ENCODE peak calls at places on chromosomes 16 and 17, in five cellular contexts. K, N, Y, A and V are unnamed samples.

GRCh38 chr16:66474750-66475199 is 47.7 kb downstream of the BEAN1 start:
- DNase-seq in N (no peak), K (no peak), A (no peak), Y (no peak), V (peak; percentile 77)

GRCh38 chr16:67163903-67164558 is 514 bp upstream of the HSF4 start:
- DNase-seq in K (peak; percentile 84), N (no peak), A (peak; percentile 35), Y (no peak), V (no peak)

GRCh38 chr16:88064011-88064888 is 113.0 kb downstream of the BANP start:
- DNase-seq in N (no peak), K (peak; percentile 60), Y (no peak), A (no peak), V (no peak)

GRCh38 chr17:76983075-76983411 is 114.8 kb downstream of the MGAT5B start:
- DNase-seq in N (no peak), K (no peak), Y (no peak), A (no peak), V (no peak)

GRCh38 chr16:31298958-31299357 is 39.2 kb downstream of the ITGAM start:
- DNase-seq in N (peak; percentile 23), K (no peak), A (no peak), Y (no peak), V (no peak)

GRCh38 chr16:17835118-17835949 is 364.6 kb upstream of the XYLT1 start:
- DNase-seq in N (no peak), K (no peak), Y (no peak), A (no peak), V (no peak)

GRCh38 chr17:73387746-73388577 is 76.2 kb upstream of the CDC42EP4 start:
- DNase-seq in Y (no peak), K (peak; percentile 65), N (no peak), A (no peak), V (no peak)

GRCh38 chr17:81566461-81567126 is 14.4 kb upstream of the FAAP100 start:
- DNase-seq in A (peak; percentile 90), Y (peak; percentile 84), K (peak; percentile 66), N (peak; percentile 89), V (peak; percentile 87)

GRCh38 chr16:72948238-72948559 is 99.7 kb downstream of the ZFHX3 start:
- DNase-seq in K (no peak), Y (no peak), N (no peak), A (no peak), V (no peak)

GRCh38 chr16:88413631-88414030 is 30.9 kb downstream of the ZNF469 start:
- DNase-seq in N (no peak), Y (no peak), A (no peak), K (no peak), V (no peak)

GRCh38 chr16:84084570-84085270 is 32.0 kb downstream of the MBTPS1 start:
- DNase-seq in K (peak; percentile 79), Y (peak; percentile 76), N (peak; percentile 79), A (peak; percentile 76), V (peak; percentile 83)

GRCh38 chr16:15961060-15961511 is 11.7 kb downstream of the ABCC1 start:
- DNase-seq in N (no peak), Y (no peak), A (no peak), K (no peak), V (no peak)

GRCh38 chr17:76125391-76125675 is 15.7 kb downstream of the FOXJ1 start:
- DNase-seq in N (no peak), A (no peak), K (no peak), Y (no peak), V (no peak)

GRCh38 chr16:68369697-68370096 is 58.9 kb downstream of the PRMT7 start:
- DNase-seq in N (no peak), A (no peak), K (peak; percentile 72), Y (no peak), V (peak; percentile 75)

GRCh38 chr16:49643429-49644142 is 212.3 kb downstream of the ZNF423 start:
- DNase-seq in K (no peak), A (peak; percentile 58), Y (no peak), N (no peak), V (no peak)

GRCh38 chr17:79095345-79096055 is 20.9 kb downstream of the ENGASE start:
- DNase-seq in K (no peak), N (no peak), A (no peak), Y (no peak), V (no peak)

GRCh38 chr16:67015317-67015731 is 13.6 kb upstream of the CBFB start:
- DNase-seq in N (peak; percentile 45), K (no peak), A (no peak), Y (no peak), V (no peak)

GRCh38 chr17:30858556-30859250 is 26.9 kb downstream of the ATAD5 start:
- DNase-seq in K (no peak), Y (no peak), A (no peak), N (no peak), V (no peak)

GRCh38 chr16:83453977-83454376 is 353.8 kb upstream of the HSBP1 start:
- DNase-seq in Y (no peak), K (no peak), N (no peak), A (no peak), V (no peak)

GRCh38 chr17:62966426-62967110 is 533 bp downstream of the TANC2 start:
- DNase-seq in Y (peak; percentile 64), A (peak; percentile 10), N (peak; percentile 45), K (peak; percentile 93), V (peak; percentile 9)

GRCh38 chr16:84520778-84521770 is 16.6 kb upstream of the MEAK7 start:
- DNase-seq in A (no peak), Y (no peak), N (no peak), K (no peak), V (no peak)

GRCh38 chr17:78266231-78266631 is 34.8 kb downstream of the TMEM235 start:
- DNase-seq in K (no peak), N (no peak), Y (peak; percentile 40), A (no peak), V (no peak)

GRCh38 chr17:12282056-12282455 is 261.4 kb downstream of the MAP2K4 start:
- DNase-seq in A (no peak), N (peak; percentile 64), Y (no peak), K (no peak), V (no peak)

GRCh38 chr17:14205992-14206461 is 30.6 kb downstream of the CDRT15 start:
- DNase-seq in A (no peak), K (peak; percentile 83), N (no peak), Y (peak; percentile 94), V (no peak)

GRCh38 chr17:28524476-28525415 is 18.6 kb downstream of the FOXN1 start:
- DNase-seq in A (no peak), Y (peak; percentile 89), K (peak; percentile 80), N (peak; percentile 70), V (no peak)

GRCh38 chr17:81991684-81992513 is 14.5 kb downstream of the ASPSCR1 start:
- DNase-seq in K (peak; percentile 95), A (peak; percentile 93), N (peak; percentile 50), Y (peak; percentile 96), V (no peak)

GRCh38 chr16:89841275-89841674 is 13.0 kb downstream of the SPIRE2 start:
- DNase-seq in A (no peak), Y (no peak), N (no peak), K (no peak), V (no peak)

GRCh38 chr17:30520436-30520835 is 43.2 kb downstream of the GOSR1 start:
- DNase-seq in A (no peak), Y (no peak), K (no peak), N (no peak), V (no peak)

GRCh38 chr17:16527298-16527697 is 35.3 kb upstream of the LRRC75A start:
- DNase-seq in A (no peak), K (no peak), N (no peak), Y (no peak), V (no peak)

GRCh38 chr16:70483426-70483825 is 29.0 kb downstream of the FCSK start:
- DNase-seq in A (no peak), Y (no peak), K (no peak), N (no peak), V (no peak)

GRCh38 chr16:67019171-67019570 is 9.8 kb upstream of the CBFB start:
- DNase-seq in K (no peak), A (no peak), N (no peak), Y (no peak), V (no peak)

GRCh38 chr16:55271945-55272513 is 52.0 kb upstream of the IRX6 start:
- DNase-seq in Y (no peak), N (no peak), A (no peak), K (no peak), V (no peak)

GRCh38 chr17:82330322-82331239 is 3.0 kb downstream of the SECTM1 start:
- DNase-seq in N (peak; percentile 45), Y (no peak), A (peak; percentile 24), K (peak; percentile 77), V (peak; percentile 37)

GRCh38 chr16:19113577-19114358 is at the start of gene ITPRIPL2:
- DNase-seq in K (peak; percentile 96), A (peak; percentile 93), Y (peak; percentile 83), N (peak; percentile 93), V (no peak)

GRCh38 chr17:76027159-76027839 is at the start of gene EVPL:
- DNase-seq in N (peak; percentile 88), Y (peak; percentile 88), K (peak; percentile 93), A (no peak), V (no peak)

DNA sequence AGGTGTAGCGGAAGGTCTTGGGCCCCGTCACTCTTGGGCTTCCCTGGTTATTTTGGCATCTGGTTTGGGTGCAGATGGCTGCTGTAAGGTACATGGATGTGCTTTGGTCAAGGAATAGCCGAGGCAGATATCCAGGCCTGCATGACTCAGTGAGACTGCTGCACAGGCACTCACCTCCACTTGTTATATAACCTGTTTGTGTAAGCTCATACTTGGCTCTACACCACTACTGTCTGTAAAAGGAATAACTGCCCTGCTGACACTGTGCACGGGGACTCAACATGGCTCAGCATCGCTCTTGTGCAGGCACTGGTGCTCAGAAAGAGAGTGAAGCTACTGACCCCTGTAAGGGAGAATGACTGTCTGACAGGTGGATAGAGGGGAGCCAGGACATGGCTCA is 42.3 kb upstream of the ARL4D start:
- DNase-seq in Y (no peak), A (no peak), N (no peak), K (no peak), V (no peak)
- H3K27ac ChIP-seq in Y (no peak overlapping the region), A (no peak overlapping the region), N (no peak overlapping the region), K (no peak overlapping the region), V (no peak overlapping the region)

GRCh38 chr17:45784293-45784582 is at the start of gene CRHR1:
- DNase-seq in K (no peak), N (no peak), Y (no peak), A (no peak), V (no peak)
- H3K27ac ChIP-seq in K (no peak within 1 kb of the TSS), N (peak within 1 kb of the TSS; percentile 10), Y (no peak within 1 kb of the TSS), A (no peak within 1 kb of the TSS), V (no peak within 1 kb of the TSS)

DNA sequence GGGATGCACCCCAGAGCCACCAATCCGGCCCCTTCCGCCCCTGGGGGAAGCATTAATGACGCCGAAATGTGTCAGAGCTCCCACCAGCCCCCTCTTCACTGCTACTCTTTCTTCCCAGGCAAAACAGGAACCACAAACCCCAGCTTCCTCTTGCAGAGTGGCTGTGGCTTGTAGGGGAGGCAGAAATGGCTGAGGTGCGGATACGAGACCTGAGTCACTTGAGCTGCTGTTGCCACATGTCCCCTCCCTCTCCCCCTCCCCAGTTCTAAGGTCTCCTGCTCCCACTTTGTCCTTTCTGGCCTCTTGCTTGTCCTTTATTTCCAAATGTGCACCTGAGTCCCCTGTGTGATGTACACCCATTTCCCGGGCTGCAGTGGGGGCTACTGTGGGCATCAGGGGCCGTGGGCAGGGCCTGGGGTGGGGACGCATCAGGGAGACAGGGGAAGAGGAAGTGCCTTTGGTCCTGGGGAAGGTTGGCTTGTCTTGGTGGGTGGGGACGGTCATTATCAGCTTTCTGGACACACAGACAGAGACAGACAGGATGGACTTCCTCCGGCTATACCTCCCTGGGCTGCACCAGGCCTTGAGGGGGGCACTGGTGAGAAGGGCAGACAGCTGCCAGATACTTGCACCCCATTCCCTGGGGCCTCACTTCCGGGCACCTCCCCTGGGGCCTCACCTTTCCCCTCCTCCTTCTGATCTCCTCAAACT is at the start of gene APOBR:
- DNase-seq in A (peak; percentile 47), Y (peak; percentile 58), N (no peak), K (peak; percentile 84), V (peak; percentile 97)
- H3K27ac ChIP-seq in A (no peak within 1 kb of the TSS), Y (peak within 1 kb of the TSS; percentile 92), N (no peak within 1 kb of the TSS), K (peak within 1 kb of the TSS; percentile 72), V (peak within 1 kb of the TSS; percentile 99)

GRCh38 chr17:40326014-40326831 is 17.2 kb downstream of the RARA start:
- DNase-seq in A (no peak), N (no peak), Y (no peak), K (peak; percentile 78), V (peak; percentile 59)
- H3K27ac ChIP-seq in A (peak overlapping the region; percentile 15), N (peak overlapping the region; percentile 46), Y (peak overlapping the region; percentile 90), K (peak overlapping the region; percentile 90), V (peak overlapping the region; percentile 4)